ENCODE peak calls at places on chromosomes 5 and 9, in five cellular contexts. H is IMR-90, B is mesenchymal stem cell, W is H9, Q is neuronal stem cell. T is an unnamed sample.

GRCh38 chr5:132825824-132826391 is 4.5 kb downstream of the SHROOM1 start:
- DNase-seq in B (no peak), Q (no peak), W (peak), H (no peak), T (no peak)

GRCh38 chr9:129133067-129133466 is 21.9 kb downstream of the PTPA start:
- DNase-seq in W (no peak), Q (no peak), H (no peak), B (no peak), T (no peak)

GRCh38 chr5:54705994-54706616 is 188.5 kb downstream of the SNX18 start:
- DNase-seq in Q (no peak), B (no peak), H (no peak), W (no peak), T (no peak)

GRCh38 chr5:130995254-130995515 is 169.9 kb downstream of the HINT1 start:
- DNase-seq in Q (no peak), B (no peak), H (no peak), W (no peak), T (no peak)

GRCh38 chr5:147453901-147454814 is 55.7 kb downstream of the DPYSL3 start:
- DNase-seq in Q (peak), H (peak), W (peak), B (peak), T (peak)

GRCh38 chr9:20500101-20500500 is 122.2 kb downstream of the MLLT3 start:
- DNase-seq in W (no peak), Q (no peak), H (no peak), B (no peak), T (no peak)

GRCh38 chr9:20707708-20708107 is 23.6 kb downstream of the FOCAD start:
- DNase-seq in B (no peak), H (no peak), Q (no peak), W (no peak), T (no peak)

GRCh38 chr5:178382689-178383276 is 150.2 kb upstream of the PHYKPL start:
- DNase-seq in Q (no peak), H (no peak), W (no peak), B (no peak), T (no peak)

GRCh38 chr9:131579789-131580211 is 34.5 kb downstream of the PRRT1B start:
- DNase-seq in B (no peak), Q (no peak), H (no peak), W (no peak), T (no peak)

GRCh38 chr5:57174850-57175525 is 1.1 kb downstream of the GPBP1 start:
- DNase-seq in H (no peak), W (no peak), B (no peak), Q (no peak), T (no peak)

GRCh38 chr5:167375125-167375524 is 916.3 kb upstream of the WWC1 start:
- DNase-seq in Q (no peak), B (no peak), H (no peak), W (no peak), T (no peak)

GRCh38 chr5:156474251-156474650 is 147.3 kb downstream of the SGCD start:
- DNase-seq in H (peak), Q (no peak), B (peak), W (no peak), T (no peak)

GRCh38 chr5:96876292-96876850 is at the start of gene ERAP2:
- DNase-seq in B (peak), W (no peak), Q (no peak), H (peak), T (no peak)

GRCh38 chr9:98130576-98131228 is 11.7 kb upstream of the TRIM14 start:
- DNase-seq in Q (no peak), H (no peak), B (no peak), W (no peak), T (no peak)

GRCh38 chr9:136119259-136120118 is 814 bp upstream of the TMEM250 start:
- DNase-seq in B (peak), W (peak), H (peak), Q (no peak), T (peak)

GRCh38 chr5:37776826-37777225 is 63.0 kb downstream of the GDNF start:
- DNase-seq in B (peak), H (peak), W (no peak), Q (no peak), T (peak)

GRCh38 chr9:127714020-127714835 is 1.2 kb downstream of the PTRH1 start:
- DNase-seq in W (no peak), Q (no peak), H (no peak), B (no peak), T (no peak)

GRCh38 chr9:127714916-127715442 is 484 bp downstream of the PTRH1 start:
- DNase-seq in Q (no peak), W (no peak), H (no peak), B (peak), T (no peak)

GRCh38 chr9:127716412-127716811 is 533 bp downstream of the TTC16 start:
- DNase-seq in Q (no peak), W (no peak), H (no peak), B (no peak), T (no peak)

GRCh38 chr9:127717766-127718165 is 1.9 kb downstream of the TTC16 start:
- DNase-seq in H (no peak), Q (no peak), B (no peak), W (no peak), T (no peak)

DNA sequence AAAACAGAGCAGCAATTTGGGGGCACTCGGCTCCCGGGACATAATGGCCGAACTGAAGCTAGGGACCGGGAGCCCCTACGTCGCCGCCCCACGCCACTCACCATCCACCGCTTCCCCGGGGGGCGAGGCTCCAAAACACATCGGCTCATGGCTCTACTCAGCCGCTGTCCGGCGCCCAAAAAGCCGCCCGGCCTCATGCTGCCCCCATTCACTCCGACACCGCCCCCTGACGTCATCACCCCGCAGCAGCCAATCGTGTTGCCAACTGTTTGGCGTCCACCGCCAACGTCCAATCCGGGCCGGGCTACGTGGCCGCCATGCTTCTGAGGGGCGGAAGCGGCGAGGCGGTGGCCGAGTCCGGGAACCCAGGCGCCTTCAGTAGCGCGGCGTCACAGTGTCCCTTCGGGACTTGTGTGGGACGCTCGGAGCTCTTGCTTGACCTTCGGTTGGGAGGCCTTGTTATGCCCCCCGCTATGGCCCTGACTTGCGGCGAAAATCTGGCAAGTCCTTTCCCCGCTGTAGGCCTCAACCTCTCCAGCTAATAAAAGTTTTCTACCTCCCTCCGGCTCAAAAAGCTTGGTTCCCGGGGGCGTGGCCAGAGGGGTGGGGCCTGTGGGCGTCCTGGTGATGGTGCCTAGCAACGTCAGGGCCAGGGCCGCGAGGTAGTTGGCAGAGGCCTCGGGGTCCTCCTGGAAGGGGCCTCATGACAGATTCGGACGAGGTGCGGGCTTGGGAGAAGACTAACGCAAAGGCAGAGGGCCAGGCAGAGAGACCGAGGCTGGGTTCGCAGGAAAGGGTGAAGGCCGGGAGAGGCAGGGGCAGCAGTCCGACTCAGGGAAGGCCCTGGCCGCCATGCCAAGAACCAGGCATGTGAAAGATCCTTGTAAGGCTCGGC is at the start of the genes PTRH1 and TTC16:
- DNase-seq in W (peak), Q (peak), B (peak), H (peak), T (peak)
- H3K27ac ChIP-seq in W (no peak), Q (no peak), B (no peak), H (peak), T (no peak)

DNA sequence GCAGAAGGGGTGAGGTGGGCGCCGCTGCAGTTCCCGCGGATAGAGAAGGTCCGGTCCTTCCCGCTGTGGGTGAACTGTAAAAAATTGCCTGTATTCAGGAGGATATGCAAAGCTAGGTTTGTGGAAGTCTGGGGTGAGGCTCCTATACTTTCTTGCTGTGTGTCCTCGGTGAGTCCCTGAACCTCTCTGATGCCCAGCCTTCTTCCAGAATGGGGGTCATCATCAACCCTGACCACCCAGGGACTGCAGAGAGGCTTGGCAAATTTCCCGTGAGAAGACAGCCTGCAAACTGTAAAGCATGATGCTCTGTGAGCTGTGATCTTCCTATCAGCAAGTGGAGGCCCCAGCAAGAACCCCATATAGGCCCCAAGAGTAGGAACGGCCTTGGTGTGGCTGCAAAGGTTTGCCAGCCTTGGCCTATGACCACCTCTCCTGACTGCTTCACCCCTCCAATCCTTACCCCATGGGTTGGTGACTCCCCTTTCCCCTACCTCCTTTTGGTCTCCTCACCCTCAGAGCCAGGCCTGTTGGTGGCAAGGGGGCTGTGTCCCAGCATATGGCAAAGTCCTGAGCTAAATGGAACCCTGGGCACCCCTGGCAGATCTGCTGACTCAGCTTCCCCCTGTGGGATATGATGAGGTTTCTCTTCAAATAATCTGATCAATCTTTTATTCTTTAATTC is 767 bp downstream of the ALDH1B1 start:
- DNase-seq in Q (no peak), W (no peak), B (peak), H (no peak), T (no peak)
- H3K14ac ChIP-seq in Q (peak), W (peak), B (no peak), H (peak), T (peak)

DNA sequence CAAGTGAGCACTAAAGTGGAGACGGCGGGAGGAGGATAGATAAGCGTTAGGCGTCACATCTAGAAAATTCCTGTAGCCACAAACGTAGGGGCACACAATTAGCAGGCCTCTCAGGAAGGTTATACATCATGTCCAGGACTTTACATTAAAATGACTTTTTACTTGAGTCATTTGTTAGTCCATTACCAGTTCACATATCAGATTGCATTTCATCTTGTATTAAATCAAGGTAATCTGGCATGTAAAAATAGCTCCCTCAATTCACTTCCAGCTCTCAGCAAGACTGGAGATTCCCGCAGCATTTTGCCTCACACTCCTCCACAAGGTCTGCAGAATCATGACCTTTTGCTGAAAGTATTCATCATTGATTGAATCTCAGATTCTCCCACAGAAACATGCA is 118.8 kb downstream of the PRDM6 start:
- DNase-seq in B (peak), Q (no peak), W (no peak), H (peak), T (no peak)
- H3K27ac ChIP-seq in B (no peak), Q (no peak), W (no peak), H (no peak), T (no peak)

DNA sequence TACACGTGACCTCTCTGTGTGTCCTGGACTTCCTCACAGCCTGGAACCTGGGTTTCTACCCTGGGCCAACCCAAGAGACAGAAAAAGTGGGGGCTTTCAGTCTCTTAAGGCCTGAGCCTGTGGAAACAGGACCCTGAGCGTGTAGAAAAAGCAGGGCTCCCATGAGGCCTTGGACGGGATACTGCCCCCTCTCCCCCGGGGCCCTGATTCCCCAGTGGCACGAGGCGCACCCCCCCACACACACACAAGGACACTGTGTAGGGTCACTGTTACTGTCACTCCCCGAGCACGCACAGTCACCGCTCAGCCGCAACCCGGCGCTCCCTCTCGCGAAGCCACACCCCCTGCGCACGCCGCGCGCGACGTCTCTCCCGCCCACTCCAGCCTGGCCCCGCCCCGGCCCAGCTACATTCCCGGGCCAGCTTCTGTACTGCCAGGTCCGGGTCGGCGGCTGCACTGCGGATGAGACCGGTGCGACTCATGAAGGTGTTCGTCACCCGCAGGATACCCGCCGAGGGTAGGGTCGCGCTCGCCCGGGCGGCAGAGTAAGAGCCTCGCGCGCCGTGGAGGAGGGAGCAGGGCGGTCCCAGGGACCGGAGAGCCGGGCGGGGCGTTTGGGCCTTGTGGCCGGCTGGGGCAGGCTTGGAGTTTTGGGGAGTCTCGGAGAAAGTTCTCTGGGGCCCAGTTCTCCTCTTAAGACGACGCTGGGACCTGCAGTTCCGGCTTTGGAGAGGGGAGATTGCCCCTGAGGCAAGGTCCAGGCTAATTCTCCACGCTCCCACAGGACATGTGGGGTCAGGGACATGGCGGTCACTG is at the start of gene GRHPR:
- DNase-seq in B (peak), W (peak), H (peak), Q (peak), T (peak)
- H3K14ac ChIP-seq in B (peak), W (peak), H (peak), Q (peak), T (peak)

DNA sequence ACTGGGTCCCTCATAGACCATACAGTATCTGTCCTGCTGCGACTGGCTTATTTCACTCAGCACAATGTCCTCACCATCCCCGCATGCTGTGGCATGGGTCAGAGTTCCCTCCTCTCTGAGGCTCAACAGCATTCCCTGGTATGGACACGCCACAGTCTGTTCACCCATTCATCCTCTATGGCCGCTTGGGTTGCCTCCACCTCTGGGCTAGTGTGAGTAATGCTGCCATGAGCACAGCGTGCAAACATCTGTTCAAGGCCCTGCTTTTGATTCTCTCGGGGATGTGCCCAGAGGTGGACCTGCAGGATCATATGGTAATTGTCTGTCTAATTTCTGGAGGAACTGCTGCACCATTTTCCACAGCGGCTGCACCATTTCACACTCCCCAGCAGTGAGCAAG is 5.5 kb upstream of the FBP2 start:
- DNase-seq in W (no peak), Q (no peak), H (no peak), B (no peak), T (no peak)
- H3K27ac ChIP-seq in W (no peak), Q (no peak), H (no peak), B (no peak), T (no peak)

GRCh38 chr9:114494776-114495569 is 10.3 kb downstream of the WHRN start:
- DNase-seq in W (no peak), H (no peak), B (no peak), Q (no peak), T (no peak)

GRCh38 chr9:114497220-114497619 is 8.1 kb downstream of the WHRN start:
- DNase-seq in Q (no peak), W (no peak), H (no peak), B (no peak), T (no peak)

GRCh38 chr9:114493521-114494184 is 11.6 kb downstream of the WHRN start:
- DNase-seq in Q (no peak), W (no peak), H (no peak), B (no peak), T (no peak)

GRCh38 chr9:114497727-114498382 is 7.4 kb downstream of the WHRN start:
- DNase-seq in H (no peak), B (no peak), W (no peak), Q (no peak), T (no peak)

DNA sequence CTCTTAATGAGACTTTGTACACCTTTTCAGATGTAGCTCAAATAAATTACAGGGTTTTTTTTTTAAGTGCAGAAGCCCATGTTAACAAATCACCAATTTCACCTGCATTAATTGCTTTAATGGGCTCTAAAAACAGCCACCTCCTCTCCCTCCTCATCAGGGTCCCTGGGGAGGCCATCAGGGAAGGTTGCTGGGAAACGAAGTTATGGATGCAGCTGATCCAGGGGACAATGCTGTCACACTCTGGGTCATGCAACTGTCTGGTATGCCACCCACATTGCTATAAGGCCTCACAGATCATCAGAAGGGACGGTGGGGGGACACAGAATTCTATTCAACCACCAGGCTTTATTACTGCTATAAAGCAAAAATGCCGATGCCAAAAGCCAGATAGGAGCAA is 9.3 kb downstream of the WHRN start:
- DNase-seq in H (no peak), W (no peak), B (no peak), Q (no peak), T (no peak)
- H3K14ac ChIP-seq in H (no peak), W (no peak), B (no peak), Q (no peak), T (no peak)

GRCh38 chr9:78871086-78871451 is 574.1 kb downstream of the PSAT1 start:
- DNase-seq in H (no peak), W (no peak), Q (no peak), B (no peak), T (no peak)
- H3K27ac ChIP-seq in H (peak), W (no peak), Q (no peak), B (peak), T (no peak)

DNA sequence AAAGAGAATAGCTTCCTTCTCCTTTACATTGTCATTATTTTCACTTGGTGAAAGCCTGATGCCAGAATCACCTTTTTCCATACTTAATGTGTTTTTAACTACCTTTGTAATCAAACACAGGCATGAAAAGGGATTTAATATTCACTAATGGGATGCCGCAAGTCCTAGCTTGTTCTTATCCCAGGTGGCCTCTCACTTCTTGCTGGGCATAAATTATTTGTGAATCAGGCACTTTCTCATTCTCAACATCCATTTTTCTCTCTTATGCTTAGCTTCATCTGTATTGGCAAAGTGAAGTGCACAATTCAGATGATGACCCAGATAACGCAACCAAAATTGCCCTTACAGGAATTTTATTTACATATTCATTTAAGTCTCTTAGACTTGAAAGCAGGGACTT is 10.9 kb downstream of the ACTL7B start:
- DNase-seq in W (no peak), Q (no peak), H (no peak), B (no peak), T (no peak)
- H3K14ac ChIP-seq in W (no peak), Q (no peak), H (no peak), B (no peak), T (no peak)

GRCh38 chr5:109703827-109704226 is 14.1 kb downstream of the MAN2A1 start:
- DNase-seq in Q (no peak), H (peak), B (no peak), W (no peak), T (peak)
- H3K27ac ChIP-seq in Q (no peak), H (no peak), B (no peak), W (no peak), T (peak)